ENCODE peak calls at places on chromosomes 7 and 10, in eight cellular contexts. One of them, this sample, is unnamed. For H3K27me3, the result is how much of the 10 kb centered on the place peaks cover.

GRCh38 chr10:76287856-76288255 is 856.4 kb downstream of the LRMDA start:
- DNase-seq in adipocyte: no peak
- DNase-seq in PC-3: no peak
- DNase-seq in heart left ventricle: no peak
- DNase-seq in tibial artery: no peak
- DNase-seq in H7: no peak
- DNase-seq in IMR-90: peak
- DNase-seq in fibroblast of lung: peak
- DNase-seq in this sample: no peak

GRCh38 chr10:124688889-124689670 is 55.1 kb downstream of the FAM53B start:
- DNase-seq in adipocyte: no peak
- DNase-seq in IMR-90: no peak
- DNase-seq in fibroblast of lung: no peak
- DNase-seq in PC-3: no peak
- DNase-seq in heart left ventricle: no peak
- DNase-seq in tibial artery: no peak
- DNase-seq in H7: no peak
- DNase-seq in this sample: no peak

GRCh38 chr7:30029696-30030095 is 1.5 kb downstream of the PLEKHA8 start:
- DNase-seq in adipocyte: peak
- DNase-seq in H7: peak
- DNase-seq in IMR-90: no peak
- DNase-seq in tibial artery: no peak
- DNase-seq in heart left ventricle: no peak
- DNase-seq in fibroblast of lung: peak
- DNase-seq in PC-3: no peak
- DNase-seq in this sample: no peak

GRCh38 chr7:50791921-50792341 is 9.2 kb upstream of the GRB10 start:
- DNase-seq in PC-3: peak
- DNase-seq in heart left ventricle: no peak
- DNase-seq in fibroblast of lung: peak
- DNase-seq in tibial artery: no peak
- DNase-seq in adipocyte: peak
- DNase-seq in IMR-90: peak
- DNase-seq in H7: no peak
- DNase-seq in this sample: no peak

GRCh38 chr10:14738011-14738510 is 36.6 kb downstream of the FAM107B start:
- DNase-seq in adipocyte: no peak
- DNase-seq in heart left ventricle: no peak
- DNase-seq in fibroblast of lung: no peak
- DNase-seq in IMR-90: no peak
- DNase-seq in H7: no peak
- DNase-seq in PC-3: no peak
- DNase-seq in tibial artery: no peak
- DNase-seq in this sample: no peak

GRCh38 chr7:29327455-29327854 is 132.9 kb downstream of the CHN2 start:
- DNase-seq in fibroblast of lung: no peak
- DNase-seq in tibial artery: no peak
- DNase-seq in H7: no peak
- DNase-seq in IMR-90: no peak
- DNase-seq in PC-3: no peak
- DNase-seq in adipocyte: no peak
- DNase-seq in heart left ventricle: no peak
- DNase-seq in this sample: no peak

GRCh38 chr7:2688409-2689342 is 674 bp downstream of the AMZ1 start:
- DNase-seq in tibial artery: no peak
- DNase-seq in IMR-90: no peak
- DNase-seq in PC-3: no peak
- DNase-seq in fibroblast of lung: peak
- DNase-seq in heart left ventricle: no peak
- DNase-seq in H7: peak
- DNase-seq in adipocyte: peak
- DNase-seq in this sample: no peak

GRCh38 chr10:60290558-60290957 is 99.1 kb downstream of the ANK3 start:
- DNase-seq in H7: no peak
- DNase-seq in tibial artery: no peak
- DNase-seq in PC-3: no peak
- DNase-seq in adipocyte: no peak
- DNase-seq in IMR-90: no peak
- DNase-seq in fibroblast of lung: no peak
- DNase-seq in heart left ventricle: no peak
- DNase-seq in this sample: no peak

GRCh38 chr7:57413529-57414398 is 36.2 kb upstream of the ZNF716 start:
- DNase-seq in heart left ventricle: no peak
- DNase-seq in fibroblast of lung: no peak
- DNase-seq in tibial artery: no peak
- DNase-seq in PC-3: no peak
- DNase-seq in H7: no peak
- DNase-seq in IMR-90: no peak
- DNase-seq in adipocyte: no peak
- DNase-seq in this sample: no peak

GRCh38 chr10:137031-137430 is 1.8 kb downstream of the ZMYND11 start:
- DNase-seq in tibial artery: no peak
- DNase-seq in adipocyte: peak
- DNase-seq in H7: peak
- DNase-seq in heart left ventricle: no peak
- DNase-seq in fibroblast of lung: peak
- DNase-seq in PC-3: peak
- DNase-seq in IMR-90: peak
- DNase-seq in this sample: peak

GRCh38 chr7:87518735-87519134 is 43.3 kb upstream of the ABCB4 start:
- DNase-seq in fibroblast of lung: peak
- DNase-seq in IMR-90: no peak
- DNase-seq in tibial artery: no peak
- DNase-seq in adipocyte: no peak
- DNase-seq in H7: no peak
- DNase-seq in heart left ventricle: no peak
- DNase-seq in PC-3: no peak
- DNase-seq in this sample: no peak

GRCh38 chr10:97127960-97128850 is 57.6 kb downstream of the SLIT1 start:
- DNase-seq in IMR-90: no peak
- DNase-seq in heart left ventricle: no peak
- DNase-seq in H7: no peak
- DNase-seq in tibial artery: no peak
- DNase-seq in PC-3: no peak
- DNase-seq in fibroblast of lung: no peak
- DNase-seq in adipocyte: peak
- DNase-seq in this sample: no peak

GRCh38 chr10:105269011-105269410 is 627.9 kb downstream of the SORCS3 start:
- DNase-seq in IMR-90: no peak
- DNase-seq in heart left ventricle: no peak
- DNase-seq in tibial artery: no peak
- DNase-seq in H7: no peak
- DNase-seq in fibroblast of lung: no peak
- DNase-seq in adipocyte: no peak
- DNase-seq in PC-3: no peak
- DNase-seq in this sample: no peak

GRCh38 chr7:94223375-94224084 is 171.2 kb upstream of the COL1A2 start:
- DNase-seq in PC-3: peak
- DNase-seq in H7: peak
- DNase-seq in heart left ventricle: no peak
- DNase-seq in tibial artery: no peak
- DNase-seq in fibroblast of lung: peak
- DNase-seq in IMR-90: peak
- DNase-seq in adipocyte: peak
- DNase-seq in this sample: no peak

GRCh38 chr7:87216701-87217508 is 2.6 kb downstream of the TMEM243 start:
- DNase-seq in fibroblast of lung: no peak
- DNase-seq in PC-3: no peak
- DNase-seq in tibial artery: no peak
- DNase-seq in IMR-90: no peak
- DNase-seq in adipocyte: no peak
- DNase-seq in heart left ventricle: no peak
- DNase-seq in H7: no peak
- DNase-seq in this sample: no peak

GRCh38 chr7:149800169-149800555 is 26.8 kb upstream of the ZNF467 start:
- DNase-seq in IMR-90: no peak
- DNase-seq in fibroblast of lung: no peak
- DNase-seq in PC-3: no peak
- DNase-seq in H7: no peak
- DNase-seq in tibial artery: no peak
- DNase-seq in heart left ventricle: no peak
- DNase-seq in adipocyte: no peak
- DNase-seq in this sample: no peak

GRCh38 chr10:68403701-68404100 is 3.4 kb downstream of the RUFY2 start:
- DNase-seq in H7: no peak
- DNase-seq in heart left ventricle: no peak
- DNase-seq in IMR-90: no peak
- DNase-seq in tibial artery: no peak
- DNase-seq in adipocyte: no peak
- DNase-seq in PC-3: no peak
- DNase-seq in fibroblast of lung: no peak
- DNase-seq in this sample: no peak

GRCh38 chr10:17430647-17431355 is 23.6 kb downstream of the ST8SIA6 start:
- DNase-seq in PC-3: peak
- DNase-seq in adipocyte: peak
- DNase-seq in fibroblast of lung: peak
- DNase-seq in H7: peak
- DNase-seq in IMR-90: peak
- DNase-seq in heart left ventricle: peak
- DNase-seq in tibial artery: peak
- DNase-seq in this sample: peak

GRCh38 chr10:61923210-61924024 is 21.9 kb downstream of the ARID5B start:
- DNase-seq in PC-3: peak
- DNase-seq in fibroblast of lung: peak
- DNase-seq in H7: no peak
- DNase-seq in tibial artery: no peak
- DNase-seq in IMR-90: peak
- DNase-seq in heart left ventricle: no peak
- DNase-seq in adipocyte: peak
- DNase-seq in this sample: peak

DNA sequence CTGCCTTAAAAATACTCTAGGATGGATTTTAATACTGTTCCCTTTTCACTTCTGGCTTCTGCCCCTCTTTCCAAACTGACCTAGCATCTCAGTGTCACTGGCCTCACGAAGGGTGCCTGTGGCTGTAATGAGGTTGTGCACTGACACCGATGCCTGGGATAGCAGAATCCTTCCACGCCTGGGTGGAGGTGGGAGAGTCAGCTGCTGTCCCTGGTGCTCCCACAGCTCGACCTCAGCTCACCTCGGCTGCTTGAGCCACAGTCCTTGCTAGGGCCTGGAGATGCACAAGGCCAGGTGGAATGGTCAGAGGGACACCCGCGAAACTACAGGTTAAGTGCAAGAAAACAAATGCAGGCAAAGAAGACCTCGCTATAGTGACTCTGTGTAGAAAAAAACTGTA is 123.4 kb upstream of the ACBD5 start:
- DNase-seq in PC-3: no peak
- DNase-seq in fibroblast of lung: no peak
- DNase-seq in tibial artery: no peak
- DNase-seq in H7: no peak
- DNase-seq in IMR-90: no peak
- DNase-seq in adipocyte: no peak
- DNase-seq in heart left ventricle: no peak
- DNase-seq in this sample: no peak
- H3K27me3 ChIP-seq in PC-3: under half
- H3K27me3 ChIP-seq in fibroblast of lung: under half
- H3K27me3 ChIP-seq in tibial artery: under half
- H3K27me3 ChIP-seq in H7: under half
- H3K27me3 ChIP-seq in IMR-90: under half
- H3K27me3 ChIP-seq in adipocyte: under half
- H3K27me3 ChIP-seq in heart left ventricle: under half
- H3K27me3 ChIP-seq in this sample: under half

DNA sequence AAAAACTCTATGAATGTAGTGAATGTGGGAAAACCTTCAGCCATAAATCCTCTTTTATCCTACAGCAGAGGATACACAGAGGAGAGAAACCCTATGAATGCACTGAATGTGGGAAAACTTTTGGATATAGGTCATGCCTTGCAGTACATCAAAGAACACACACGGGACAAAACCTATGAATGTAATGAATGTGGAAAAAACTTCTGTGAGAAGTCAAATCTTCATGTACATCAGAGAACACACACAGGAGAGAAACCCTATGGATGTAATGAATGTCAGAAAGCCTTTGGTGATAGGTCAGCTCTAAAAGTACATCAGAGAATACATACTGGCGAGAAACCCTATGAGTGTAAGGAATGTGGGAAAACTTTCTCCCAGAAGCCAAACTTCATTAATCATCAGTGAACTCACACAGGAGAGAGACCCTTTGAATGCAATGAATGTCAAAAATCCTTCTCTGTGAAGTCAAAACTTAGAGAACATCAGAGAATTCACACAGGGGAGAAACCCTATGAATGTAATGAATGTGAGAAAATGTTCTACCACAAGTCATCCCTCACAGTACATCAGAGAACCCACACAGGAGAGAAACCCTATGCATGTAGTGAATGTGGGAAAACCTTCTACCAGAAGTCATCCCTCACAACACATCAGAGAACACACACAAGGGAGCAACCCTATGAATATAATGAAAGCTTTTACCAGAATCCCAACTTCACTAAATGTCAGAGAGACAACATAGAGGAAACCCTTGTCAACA is 45.6 kb downstream of the ZNF487 start:
- DNase-seq in adipocyte: no peak
- DNase-seq in fibroblast of lung: no peak
- DNase-seq in heart left ventricle: no peak
- DNase-seq in tibial artery: no peak
- DNase-seq in IMR-90: no peak
- DNase-seq in H7: no peak
- DNase-seq in PC-3: no peak
- DNase-seq in this sample: no peak
- H3K27me3 ChIP-seq in adipocyte: under half
- H3K27me3 ChIP-seq in fibroblast of lung: under half
- H3K27me3 ChIP-seq in heart left ventricle: under half
- H3K27me3 ChIP-seq in tibial artery: under half
- H3K27me3 ChIP-seq in IMR-90: under half
- H3K27me3 ChIP-seq in H7: under half
- H3K27me3 ChIP-seq in PC-3: under half
- H3K27me3 ChIP-seq in this sample: under half

DNA sequence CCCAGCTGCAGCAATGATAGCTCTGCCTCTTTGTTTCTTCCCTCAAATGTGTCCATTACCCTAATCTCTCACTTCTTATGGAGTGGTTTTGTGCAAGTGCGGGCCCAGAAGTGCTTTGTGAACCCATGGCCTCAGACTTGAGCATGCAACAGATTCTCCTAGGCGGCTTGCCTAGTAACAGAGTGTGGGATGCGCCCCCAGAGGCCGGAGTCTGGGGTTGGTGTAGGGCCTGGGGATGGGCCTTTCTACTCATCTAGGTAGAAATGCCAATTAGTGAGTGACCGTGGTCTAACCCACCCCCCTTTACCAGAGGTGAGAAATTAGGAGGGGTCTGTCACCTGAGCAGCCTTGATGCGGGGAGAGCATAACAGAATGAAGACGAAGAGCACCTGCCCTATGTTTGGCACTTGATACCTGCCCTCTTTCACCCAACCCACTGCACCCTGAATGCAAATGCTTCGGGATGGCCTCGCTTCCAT is 7.0 kb upstream of the IGFBP1 start:
- DNase-seq in H7: no peak
- DNase-seq in tibial artery: no peak
- DNase-seq in heart left ventricle: no peak
- DNase-seq in IMR-90: no peak
- DNase-seq in PC-3: no peak
- DNase-seq in adipocyte: no peak
- DNase-seq in fibroblast of lung: no peak
- DNase-seq in this sample: no peak
- H3K27me3 ChIP-seq in H7: under half
- H3K27me3 ChIP-seq in tibial artery: under half
- H3K27me3 ChIP-seq in heart left ventricle: under half
- H3K27me3 ChIP-seq in IMR-90: under half
- H3K27me3 ChIP-seq in PC-3: under half
- H3K27me3 ChIP-seq in adipocyte: under half
- H3K27me3 ChIP-seq in fibroblast of lung: under half
- H3K27me3 ChIP-seq in this sample: under half

GRCh38 chr7:23971031-23971430 is 261.0 kb downstream of the STK31 start:
- DNase-seq in PC-3: peak
- DNase-seq in adipocyte: no peak
- DNase-seq in H7: no peak
- DNase-seq in fibroblast of lung: peak
- DNase-seq in IMR-90: no peak
- DNase-seq in tibial artery: no peak
- DNase-seq in heart left ventricle: no peak
- DNase-seq in this sample: no peak
- H3K27me3 ChIP-seq in PC-3: under half
- H3K27me3 ChIP-seq in adipocyte: under half
- H3K27me3 ChIP-seq in H7: under half
- H3K27me3 ChIP-seq in fibroblast of lung: under half
- H3K27me3 ChIP-seq in IMR-90: under half
- H3K27me3 ChIP-seq in tibial artery: under half
- H3K27me3 ChIP-seq in heart left ventricle: under half
- H3K27me3 ChIP-seq in this sample: under half

This sample was measured in MG63.